ENCODE peak calls at places on chromosome 2, in five cellular contexts. One of them, this sample, is unnamed.

GRCh38 chr2:10469301-10469700 is 21.2 kb upstream of the ODC1 start:
- DNase-seq in neural progenitor cell: no peak
- DNase-seq in cardiac fibroblast: no peak
- DNase-seq in skeletal muscle cell: no peak
- DNase-seq in activated T-helper 1 cell treated with anti-CD3 and anti-CD28 coated beads, Interleukin-2, amount 50 U/mL, for 16 hours: no peak
- DNase-seq in this sample: no peak

GRCh38 chr2:129880309-129880708 is 99.2 kb upstream of the RAB6C start:
- DNase-seq in neural progenitor cell: no peak
- DNase-seq in cardiac fibroblast: no peak
- DNase-seq in skeletal muscle cell: no peak
- DNase-seq in activated T-helper 1 cell treated with anti-CD3 and anti-CD28 coated beads, Interleukin-2, amount 50 U/mL, for 16 hours: no peak
- DNase-seq in this sample: no peak

GRCh38 chr2:188701836-188702235 is 272.3 kb upstream of the COL3A1 start:
- DNase-seq in neural progenitor cell: no peak
- DNase-seq in cardiac fibroblast: peak; percentile 59
- DNase-seq in skeletal muscle cell: peak; percentile 29
- DNase-seq in activated T-helper 1 cell treated with anti-CD3 and anti-CD28 coated beads, Interleukin-2, amount 50 U/mL, for 16 hours: no peak
- DNase-seq in this sample: no peak

GRCh38 chr2:150484461-150484931 is 3.0 kb downstream of the RND3 start:
- DNase-seq in neural progenitor cell: peak; percentile 35
- DNase-seq in cardiac fibroblast: peak; percentile 55
- DNase-seq in skeletal muscle cell: no peak
- DNase-seq in activated T-helper 1 cell treated with anti-CD3 and anti-CD28 coated beads, Interleukin-2, amount 50 U/mL, for 16 hours: no peak
- DNase-seq in this sample: no peak

GRCh38 chr2:95320986-95321767 is 24.0 kb downstream of the KCNIP3 start:
- DNase-seq in neural progenitor cell: no peak
- DNase-seq in cardiac fibroblast: no peak
- DNase-seq in skeletal muscle cell: no peak
- DNase-seq in activated T-helper 1 cell treated with anti-CD3 and anti-CD28 coated beads, Interleukin-2, amount 50 U/mL, for 16 hours: no peak
- DNase-seq in this sample: no peak

GRCh38 chr2:46116616-46117015 is 180.6 kb upstream of the EPAS1 start:
- DNase-seq in neural progenitor cell: no peak
- DNase-seq in cardiac fibroblast: peak; percentile 74
- DNase-seq in skeletal muscle cell: no peak
- DNase-seq in activated T-helper 1 cell treated with anti-CD3 and anti-CD28 coated beads, Interleukin-2, amount 50 U/mL, for 16 hours: no peak
- DNase-seq in this sample: no peak

GRCh38 chr2:132597831-132598230 is 72.2 kb downstream of the LYPD1 start:
- DNase-seq in neural progenitor cell: no peak
- DNase-seq in cardiac fibroblast: no peak
- DNase-seq in skeletal muscle cell: no peak
- DNase-seq in activated T-helper 1 cell treated with anti-CD3 and anti-CD28 coated beads, Interleukin-2, amount 50 U/mL, for 16 hours: no peak
- DNase-seq in this sample: no peak

GRCh38 chr2:234044157-234044556 is 6.3 kb upstream of the SPP2 start:
- DNase-seq in neural progenitor cell: no peak
- DNase-seq in cardiac fibroblast: peak; percentile 46
- DNase-seq in skeletal muscle cell: peak; percentile 36
- DNase-seq in activated T-helper 1 cell treated with anti-CD3 and anti-CD28 coated beads, Interleukin-2, amount 50 U/mL, for 16 hours: no peak
- DNase-seq in this sample: peak; percentile 72

GRCh38 chr2:166230024-166230723 is 102.4 kb upstream of the SCN1A start:
- DNase-seq in neural progenitor cell: no peak
- DNase-seq in cardiac fibroblast: peak; percentile 72
- DNase-seq in skeletal muscle cell: peak; percentile 8
- DNase-seq in activated T-helper 1 cell treated with anti-CD3 and anti-CD28 coated beads, Interleukin-2, amount 50 U/mL, for 16 hours: no peak
- DNase-seq in this sample: no peak

GRCh38 chr2:37802899-37803379 is 122.1 kb upstream of the RMDN2 start:
- DNase-seq in neural progenitor cell: no peak
- DNase-seq in cardiac fibroblast: peak; percentile 55
- DNase-seq in skeletal muscle cell: peak; percentile 92
- DNase-seq in activated T-helper 1 cell treated with anti-CD3 and anti-CD28 coated beads, Interleukin-2, amount 50 U/mL, for 16 hours: no peak
- DNase-seq in this sample: peak; percentile 94

GRCh38 chr2:191797937-191798873 is 48.7 kb downstream of the CAVIN2 start:
- DNase-seq in neural progenitor cell: no peak
- DNase-seq in cardiac fibroblast: no peak
- DNase-seq in skeletal muscle cell: no peak
- DNase-seq in activated T-helper 1 cell treated with anti-CD3 and anti-CD28 coated beads, Interleukin-2, amount 50 U/mL, for 16 hours: no peak
- DNase-seq in this sample: no peak

GRCh38 chr2:128319457-128319772 is 747 bp upstream of the HS6ST1 start:
- DNase-seq in neural progenitor cell: no peak
- DNase-seq in cardiac fibroblast: no peak
- DNase-seq in skeletal muscle cell: no peak
- DNase-seq in activated T-helper 1 cell treated with anti-CD3 and anti-CD28 coated beads, Interleukin-2, amount 50 U/mL, for 16 hours: no peak
- DNase-seq in this sample: no peak

This sample was measured in AG04450.